ENCODE peak calls at places on chromosome 12, in five cellular contexts. C, X, E, G and D are unnamed samples.

GRCh38 chr12:60415361-60415760 is 819.5 kb downstream of the SLC16A7 start:
- DNase-seq in G (no peak), C (peak; percentile 26), E (no peak), X (no peak), D (no peak)

GRCh38 chr12:17064834-17065233 is 458.9 kb upstream of the LMO3 start:
- DNase-seq in C (no peak), X (no peak), G (no peak), E (no peak), D (no peak)

GRCh38 chr12:124434364-124434763 is 133.0 kb downstream of the NCOR2 start:
- DNase-seq in E (no peak), X (no peak), C (no peak), G (no peak), D (peak; percentile 84)

GRCh38 chr12:113591480-113591971 is 119.9 kb upstream of the LHX5 start:
- DNase-seq in G (no peak), X (peak; percentile 80), C (no peak), E (no peak), D (peak; percentile 88)

GRCh38 chr12:92612611-92613010 is 90.2 kb upstream of the PLEKHG7 start:
- DNase-seq in X (no peak), E (no peak), C (no peak), G (no peak), D (no peak)

GRCh38 chr12:6724409-6724797 is 557 bp downstream of the COPS7A start:
- DNase-seq in X (no peak), C (no peak), G (no peak), E (peak; percentile 13), D (no peak)

GRCh38 chr12:70822431-70822830 is 98.1 kb downstream of the PTPRR start:
- DNase-seq in G (no peak), C (no peak), E (no peak), X (no peak), D (no peak)

GRCh38 chr12:26748412-26748740 is 84.6 kb downstream of the ITPR2 start:
- DNase-seq in E (no peak), X (no peak), G (no peak), C (no peak), D (no peak)

GRCh38 chr12:23628836-23629235 is 320.6 kb downstream of the SOX5 start:
- DNase-seq in G (no peak), X (no peak), C (no peak), E (no peak), D (no peak)

GRCh38 chr12:49511410-49511809 is 27.4 kb upstream of the KCNH3 start:
- DNase-seq in E (no peak), G (no peak), X (no peak), C (no peak), D (no peak)

GRCh38 chr12:132309162-132310086 is 20.0 kb downstream of the GALNT9 start:
- DNase-seq in X (no peak), G (no peak), E (no peak), C (no peak), D (no peak)

GRCh38 chr12:22268406-22268805 is 66.1 kb downstream of the ST8SIA1 start:
- DNase-seq in C (no peak), G (no peak), E (no peak), X (no peak), D (no peak)